ENCODE peak calls at places on chromosome 3, in six cellular contexts. I is H1, K is A549, M is heart left ventricle, S is transverse colon, Y is K562. W is an unnamed sample. For H3K4me1, the result is how much of the 10 kb centered on the place peaks cover.

GRCh38 chr3:171328419-171329082 is 131.7 kb downstream of the TNIK start:
- DNase-seq in Y (peak), I (no peak), M (no peak), K (peak), S (peak), W (no peak)

GRCh38 chr3:52046186-52046913 is 10.0 kb downstream of the DUSP7 start:
- DNase-seq in I (no peak), S (no peak), Y (no peak), M (no peak), K (peak), W (peak)

GRCh38 chr3:81823882-81824395 is 62.5 kb upstream of the GBE1 start:
- DNase-seq in M (no peak), K (no peak), S (no peak), Y (no peak), I (no peak), W (no peak)

GRCh38 chr3:111668912-111669488 is 73.9 kb upstream of the ZBED2 start:
- DNase-seq in M (no peak), I (no peak), S (no peak), Y (peak), K (peak), W (no peak)

GRCh38 chr3:164208846-164209245 is 869.5 kb downstream of the SI start:
- DNase-seq in Y (no peak), S (no peak), I (no peak), M (no peak), K (no peak), W (no peak)

GRCh38 chr3:139301183-139301582 is 42.6 kb upstream of the MRPS22 start:
- DNase-seq in I (no peak), Y (peak), S (no peak), K (no peak), M (no peak), W (no peak)

GRCh38 chr3:36446230-36446629 is 65.9 kb downstream of the STAC start:
- DNase-seq in Y (no peak), S (no peak), K (no peak), M (no peak), I (no peak), W (no peak)

GRCh38 chr3:16148783-16149182 is 25.7 kb upstream of the GALNT15 start:
- DNase-seq in Y (no peak), K (peak), I (no peak), M (peak), S (peak), W (peak)

GRCh38 chr3:53109822-53110771 is 20.1 kb downstream of the RFT1 start:
- DNase-seq in I (peak), K (peak), Y (peak), M (no peak), S (peak), W (peak)

GRCh38 chr3:43063114-43063513 is 42.8 kb downstream of the POMGNT2 start:
- DNase-seq in Y (no peak), S (no peak), I (no peak), K (no peak), M (no peak), W (no peak)
- H3K4me3 ChIP-seq in Y (no peak), S (no peak), I (no peak), K (no peak), M (no peak), W (no peak)

DNA sequence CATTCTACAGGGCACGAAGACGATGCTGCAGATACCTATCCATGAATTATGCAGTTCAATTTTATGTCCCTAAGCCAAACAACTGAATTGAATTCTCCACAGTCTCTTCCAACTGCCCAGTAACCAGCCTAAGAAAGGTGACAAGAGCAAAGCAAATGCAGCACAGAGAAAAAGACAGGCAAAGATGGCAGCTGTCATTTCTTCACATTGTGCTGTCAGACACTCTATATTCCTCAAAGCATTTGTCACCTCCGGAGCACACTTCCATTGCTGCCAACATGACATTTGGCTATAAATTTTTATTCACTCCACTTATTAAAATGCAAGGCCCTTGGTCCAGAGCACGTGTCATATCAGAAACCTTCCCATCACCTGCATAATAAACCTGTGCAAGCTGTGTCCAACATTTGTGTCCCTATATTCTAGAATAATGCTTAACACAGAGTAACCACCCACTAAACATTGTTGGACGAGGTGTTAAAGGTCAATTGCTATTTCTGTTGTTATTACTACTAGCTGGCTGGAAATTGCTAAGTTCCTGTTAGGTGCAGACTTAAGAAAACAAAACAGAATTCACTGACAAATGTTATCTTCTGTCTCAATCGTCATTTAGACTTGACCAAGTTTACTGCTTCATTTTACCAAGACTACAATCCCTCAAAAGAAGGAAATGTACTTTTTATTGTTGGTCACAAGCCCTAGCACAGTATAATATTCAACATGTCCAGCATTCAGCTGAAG is 89.7 kb downstream of the MAGI1 start:
- DNase-seq in Y (no peak), M (no peak), S (no peak), K (no peak), I (no peak), W (no peak)
- H3K4me1 ChIP-seq in Y (under half), M (half or more), S (under half), K (under half), I (under half), W (under half)

GRCh38 chr3:11271986-11272904 is at the start of gene ATG7:
- DNase-seq in K (peak), Y (peak), I (peak), S (peak), M (peak), W (peak)
- TF ChIP-seq POLR2A in K (peak), Y (peak), I (peak), S (peak), M (peak), W (peak)

DNA sequence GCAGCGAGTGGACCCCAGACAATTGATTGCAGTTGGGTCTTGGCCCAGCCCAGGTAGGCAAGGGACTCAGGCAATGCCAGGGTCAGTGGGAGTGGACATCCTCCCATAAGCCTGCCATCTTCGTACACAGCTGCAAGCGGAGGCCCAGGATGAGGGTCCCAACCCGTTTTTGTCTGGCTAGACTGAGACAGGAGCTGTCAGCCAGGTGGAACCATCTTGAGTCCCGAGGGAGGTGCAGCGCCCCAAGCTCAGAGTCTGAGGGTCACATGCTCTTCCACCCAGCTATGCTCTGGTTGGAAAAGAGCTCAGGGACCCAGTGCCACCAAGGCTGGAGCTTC is 22.6 kb upstream of the IP6K2 start:
- DNase-seq in I (no peak), K (no peak), S (no peak), Y (no peak), M (no peak), W (no peak)
- H3K4me3 ChIP-seq in I (no peak), K (no peak), S (peak), Y (no peak), M (peak), W (no peak)

DNA sequence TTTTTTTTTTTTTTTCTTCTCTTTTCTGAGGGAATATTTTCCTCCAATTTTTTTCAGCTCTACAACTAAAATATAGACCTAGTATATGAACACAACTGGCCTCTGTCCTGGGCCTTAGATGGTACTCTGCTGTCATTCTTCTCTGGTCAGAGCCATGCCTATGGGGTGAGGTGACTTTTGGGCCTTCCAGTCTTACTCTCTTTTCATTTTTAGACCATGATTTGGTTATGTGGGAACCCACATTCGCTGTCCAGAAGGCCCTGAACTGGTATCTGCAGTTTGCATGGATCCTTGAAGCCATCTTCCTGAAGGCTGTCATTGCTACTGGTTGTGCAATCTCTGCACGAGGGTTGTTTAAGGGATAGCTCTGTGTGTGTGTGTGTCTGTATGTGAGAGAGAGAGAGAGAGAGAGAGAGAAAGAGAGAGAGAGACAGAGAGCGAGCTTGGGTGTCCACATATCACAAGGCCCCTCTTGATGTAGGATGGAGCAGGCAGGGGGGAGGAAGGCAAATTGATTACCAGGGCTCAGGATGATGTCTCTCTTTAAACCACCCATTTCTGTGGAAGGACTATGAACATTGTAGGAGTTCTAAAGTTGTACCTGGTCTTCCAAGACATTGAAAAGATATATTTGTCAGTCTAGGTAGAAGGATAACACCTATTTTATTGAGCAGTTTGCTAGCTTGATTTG is 6.9 kb downstream of the TGFBR2 start:
- DNase-seq in Y (no peak), M (no peak), I (no peak), S (no peak), K (no peak), W (no peak)
- H3K4me1 ChIP-seq in Y (under half), M (half or more), I (under half), S (under half), K (half or more), W (under half)

W was measured in uterus.